ENCODE peak calls at places on chromosomes 11 and 22, in five cellular contexts. U is tibial artery, K is left lung, E is mesenchymal stem cell, O is upper lobe of right lung. P is an unnamed sample. For H3K4me1, the result is how much of the 10 kb centered on the place peaks cover.

GRCh38 chr22:39309881-39310714 is 9.3 kb downstream of the RPL3 start:
- DNase-seq in U (no peak), K (no peak), E (peak), O (no peak), P (no peak)

GRCh38 chr22:20130739-20131592 is 638 bp upstream of the ZDHHC8 start:
- DNase-seq in U (peak), K (peak), E (peak), O (peak), P (peak)

GRCh38 chr11:43735931-43736330 is 55.4 kb downstream of the HSD17B12 start:
- DNase-seq in U (no peak), K (no peak), E (no peak), O (no peak), P (no peak)

GRCh38 chr11:76807206-76807875 is 24.2 kb downstream of the TSKU start:
- DNase-seq in U (peak), K (peak), E (peak), O (peak), P (peak)

GRCh38 chr22:32810241-32811133 is 9.0 kb downstream of the TIMP3 start:
- DNase-seq in U (no peak), K (no peak), E (no peak), O (no peak), P (no peak)

GRCh38 chr11:4123218-4123617 is 28.6 kb downstream of the RRM1 start:
- DNase-seq in U (no peak), K (no peak), E (no peak), O (no peak), P (no peak)

GRCh38 chr11:26599421-26599820 is 27.4 kb upstream of the MUC15 start:
- DNase-seq in U (no peak), K (no peak), E (peak), O (no peak), P (no peak)

GRCh38 chr11:17906436-17906835 is 106.4 kb downstream of the SERGEF start:
- DNase-seq in U (no peak), K (peak), E (no peak), O (no peak), P (no peak)

GRCh38 chr22:42654696-42655095 is 5.5 kb upstream of the CYB5R3 start:
- DNase-seq in U (no peak), K (no peak), E (no peak), O (no peak), P (no peak)

GRCh38 chr11:33935005-33935404 is 43.1 kb upstream of the LMO2 start:
- DNase-seq in U (no peak), K (no peak), E (no peak), O (no peak), P (no peak)

GRCh38 chr11:88178211-88178610 is 3.0 kb upstream of the RAB38 start:
- DNase-seq in U (no peak), K (no peak), E (no peak), O (no peak), P (no peak)

GRCh38 chr11:121132211-121132976 is 31.4 kb downstream of the TECTA start:
- DNase-seq in U (no peak), K (no peak), E (no peak), O (no peak), P (no peak)

GRCh38 chr11:88103337-88104206 is 71.7 kb downstream of the RAB38 start:
- DNase-seq in U (no peak), K (no peak), E (peak), O (peak), P (no peak)

GRCh38 chr11:4672470-4672869 is 25.2 kb downstream of the OR51E2 start:
- DNase-seq in U (no peak), K (no peak), E (no peak), O (no peak), P (no peak)

GRCh38 chr11:118996926-118997626 is 862 bp upstream of the CENATAC start:
- DNase-seq in U (no peak), K (no peak), E (peak), O (no peak), P (no peak)

GRCh38 chr11:134445601-134446325 is 33.7 kb upstream of the B3GAT1 start:
- DNase-seq in U (no peak), K (no peak), E (no peak), O (peak), P (no peak)

GRCh38 chr22:45816771-45817170 is 145.1 kb downstream of the ATXN10 start:
- DNase-seq in U (no peak), K (no peak), E (no peak), O (no peak), P (no peak)

GRCh38 chr22:38348751-38349496 is 31.7 kb upstream of the CSNK1E start:
- DNase-seq in U (no peak), K (peak), E (no peak), O (peak), P (no peak)

GRCh38 chr22:38347181-38347943 is 30.1 kb upstream of the CSNK1E start:
- DNase-seq in U (no peak), K (no peak), E (no peak), O (peak), P (no peak)

DNA sequence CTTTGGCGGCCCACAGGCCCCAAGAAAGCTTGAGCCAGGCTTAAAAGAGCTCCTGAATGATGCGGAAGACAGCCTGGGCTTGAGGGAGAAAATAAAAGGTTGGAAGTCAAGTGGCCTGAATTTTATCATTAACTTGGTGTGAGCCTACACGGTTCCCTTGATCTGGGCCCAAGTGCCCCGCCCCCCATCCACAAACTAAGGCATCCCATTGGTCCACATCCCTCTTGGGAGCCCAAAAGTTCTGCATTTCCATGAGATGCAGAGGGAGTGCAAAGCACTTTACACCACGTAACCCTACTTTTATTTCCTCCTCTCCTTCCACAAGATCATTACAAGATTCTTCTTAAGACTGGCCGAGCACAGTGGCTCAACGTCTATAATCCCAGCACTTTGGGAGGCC is 22.2 kb downstream of the LARGE1 start:
- DNase-seq in U (no peak), K (no peak), E (no peak), O (no peak), P (no peak)
- H3K4me1 ChIP-seq in U (under half), K (under half), E (under half), O (under half), P (half or more)

GRCh38 chr11:96101146-96101545 is 177.2 kb upstream of the MTMR2 start:
- DNase-seq in U (no peak), K (no peak), E (no peak), O (no peak), P (no peak)

GRCh38 chr11:96095884-96096301 is 172.0 kb upstream of the MTMR2 start:
- DNase-seq in U (no peak), K (no peak), E (no peak), O (no peak), P (no peak)

GRCh38 chr11:96096360-96096759 is 172.5 kb upstream of the MTMR2 start:
- DNase-seq in U (no peak), K (no peak), E (no peak), O (no peak), P (no peak)

GRCh38 chr11:96098511-96099241 is 174.8 kb upstream of the MTMR2 start:
- DNase-seq in U (no peak), K (no peak), E (peak), O (no peak), P (no peak)

GRCh38 chr11:96097844-96098421 is 174.0 kb upstream of the MTMR2 start:
- DNase-seq in U (no peak), K (no peak), E (peak), O (no peak), P (no peak)
- H3K4me3 ChIP-seq in U (no peak), K (no peak), E (peak), O (no peak), P (no peak)

GRCh38 chr22:19103881-19104821 is 18.1 kb downstream of the DGCR2 start:
- DNase-seq in U (no peak), K (no peak), E (peak), O (no peak), P (no peak)
- H3K4me1 ChIP-seq in U (under half), K (half or more), E (under half), O (under half), P (half or more)

GRCh38 chr11:70660889-70661197 is 262.5 kb downstream of the CTTN start:
- DNase-seq in U (no peak), K (no peak), E (no peak), O (no peak), P (no peak)

GRCh38 chr11:70660059-70660888 is 261.9 kb downstream of the CTTN start:
- DNase-seq in U (no peak), K (peak), E (no peak), O (no peak), P (no peak)

GRCh38 chr11:70663815-70664214 is 265.5 kb downstream of the CTTN start:
- DNase-seq in U (no peak), K (no peak), E (no peak), O (no peak), P (no peak)

GRCh38 chr11:70662691-70663098 is 264.4 kb downstream of the CTTN start:
- DNase-seq in U (no peak), K (no peak), E (peak), O (no peak), P (no peak)

GRCh38 chr11:70661763-70662501 is 263.6 kb downstream of the CTTN start:
- DNase-seq in U (no peak), K (peak), E (peak), O (no peak), P (no peak)
- H3K4me3 ChIP-seq in U (peak), K (no peak), E (peak), O (peak), P (peak)

GRCh38 chr11:113570906-113571305 is 95.7 kb upstream of the DRD2 start:
- DNase-seq in U (no peak), K (no peak), E (no peak), O (no peak), P (no peak)

GRCh38 chr11:113574171-113574570 is 99.0 kb upstream of the DRD2 start:
- DNase-seq in U (no peak), K (no peak), E (no peak), O (no peak), P (no peak)

GRCh38 chr11:113571531-113571930 is 96.3 kb upstream of the DRD2 start:
- DNase-seq in U (no peak), K (no peak), E (no peak), O (no peak), P (no peak)

GRCh38 chr11:113574586-113574985 is 99.4 kb upstream of the DRD2 start:
- DNase-seq in U (no peak), K (no peak), E (no peak), O (no peak), P (no peak)

DNA sequence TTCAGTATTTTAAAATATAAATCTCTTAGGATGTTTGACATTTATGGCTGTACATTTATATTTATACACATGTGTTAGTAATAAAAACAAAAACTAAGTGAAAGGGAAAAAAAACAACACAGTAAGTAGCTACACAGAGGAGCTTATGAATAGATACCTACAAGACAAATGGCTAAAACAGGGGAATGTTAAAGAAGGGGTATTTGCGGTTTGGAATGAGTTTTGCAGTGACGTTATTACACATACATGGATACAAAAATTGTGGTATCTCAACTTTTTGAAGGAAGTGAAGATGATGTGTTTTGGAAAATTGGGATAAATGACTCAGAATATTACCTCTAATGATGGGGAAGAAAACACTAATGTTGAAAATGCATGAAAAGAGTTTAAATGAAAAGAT is 97.2 kb upstream of the DRD2 start:
- DNase-seq in U (no peak), K (no peak), E (no peak), O (no peak), P (no peak)
- H3K4me1 ChIP-seq in U (under half), K (under half), E (under half), O (under half), P (under half)

GRCh38 chr11:15651782-15652181 is 537.1 kb downstream of the INSC start:
- DNase-seq in U (no peak), K (no peak), E (no peak), O (no peak), P (no peak)
- H3K4me3 ChIP-seq in U (peak), K (no peak), E (peak), O (peak), P (peak)

P was measured in left ventricle myocardium inferior.